ENCODE peak calls at places on chromosomes 6 and 20, in four cellular contexts. One of them, this sample, is unnamed.

GRCh38 chr6:167274270-167274669 is 16.8 kb upstream of the UNC93A start:
- DNase-seq in stomach: no peak
- DNase-seq in heart left ventricle: no peak
- DNase-seq in stimulated activated CD8-positive, alpha-beta memory T cell treated with anti-CD3 and anti-CD28 coated beads, Interleukin-12 subunit alpha, Interleukin-12 subunit beta, amount 100 ng/mL, for 1 hour: no peak
- DNase-seq in this sample: no peak

GRCh38 chr6:33410050-33410710 is 634 bp upstream of the PHF1 start:
- DNase-seq in stomach: peak; percentile 98
- DNase-seq in heart left ventricle: peak; percentile 99
- DNase-seq in stimulated activated CD8-positive, alpha-beta memory T cell treated with anti-CD3 and anti-CD28 coated beads, Interleukin-12 subunit alpha, Interleukin-12 subunit beta, amount 100 ng/mL, for 1 hour: peak; percentile 98
- DNase-seq in this sample: no peak

GRCh38 chr20:25860531-25861150 is 164.0 kb upstream of the ZNF337 start:
- DNase-seq in stomach: no peak
- DNase-seq in heart left ventricle: peak; percentile 25
- DNase-seq in stimulated activated CD8-positive, alpha-beta memory T cell treated with anti-CD3 and anti-CD28 coated beads, Interleukin-12 subunit alpha, Interleukin-12 subunit beta, amount 100 ng/mL, for 1 hour: no peak
- DNase-seq in this sample: no peak

GRCh38 chr20:44745560-44746366 is at the start of gene KCNK15:
- DNase-seq in stomach: peak; percentile 62
- DNase-seq in heart left ventricle: peak; percentile 53
- DNase-seq in stimulated activated CD8-positive, alpha-beta memory T cell treated with anti-CD3 and anti-CD28 coated beads, Interleukin-12 subunit alpha, Interleukin-12 subunit beta, amount 100 ng/mL, for 1 hour: no peak
- DNase-seq in this sample: no peak

GRCh38 chr20:959996-960615 is 42.0 kb downstream of the RSPO4 start:
- DNase-seq in stomach: no peak
- DNase-seq in heart left ventricle: no peak
- DNase-seq in stimulated activated CD8-positive, alpha-beta memory T cell treated with anti-CD3 and anti-CD28 coated beads, Interleukin-12 subunit alpha, Interleukin-12 subunit beta, amount 100 ng/mL, for 1 hour: no peak
- DNase-seq in this sample: no peak

GRCh38 chr6:14728396-14729024 is 517.4 kb upstream of the JARID2 start:
- DNase-seq in stomach: no peak
- DNase-seq in heart left ventricle: peak; percentile 34
- DNase-seq in stimulated activated CD8-positive, alpha-beta memory T cell treated with anti-CD3 and anti-CD28 coated beads, Interleukin-12 subunit alpha, Interleukin-12 subunit beta, amount 100 ng/mL, for 1 hour: no peak
- DNase-seq in this sample: no peak

GRCh38 chr6:87393026-87393622 is 14.6 kb upstream of the CFAP206 start:
- DNase-seq in stomach: no peak
- DNase-seq in heart left ventricle: no peak
- DNase-seq in stimulated activated CD8-positive, alpha-beta memory T cell treated with anti-CD3 and anti-CD28 coated beads, Interleukin-12 subunit alpha, Interleukin-12 subunit beta, amount 100 ng/mL, for 1 hour: no peak
- DNase-seq in this sample: peak; percentile 66

GRCh38 chr20:41201760-41202159 is 64.4 kb downstream of the PLCG1 start:
- DNase-seq in stomach: no peak
- DNase-seq in heart left ventricle: no peak
- DNase-seq in stimulated activated CD8-positive, alpha-beta memory T cell treated with anti-CD3 and anti-CD28 coated beads, Interleukin-12 subunit alpha, Interleukin-12 subunit beta, amount 100 ng/mL, for 1 hour: no peak
- DNase-seq in this sample: no peak

GRCh38 chr6:111484655-111484974 is 1.6 kb upstream of the REV3L start:
- DNase-seq in stomach: no peak
- DNase-seq in heart left ventricle: no peak
- DNase-seq in stimulated activated CD8-positive, alpha-beta memory T cell treated with anti-CD3 and anti-CD28 coated beads, Interleukin-12 subunit alpha, Interleukin-12 subunit beta, amount 100 ng/mL, for 1 hour: no peak
- DNase-seq in this sample: no peak

GRCh38 chr6:118755941-118756646 is 104.7 kb upstream of the CEP85L start:
- DNase-seq in stomach: no peak
- DNase-seq in heart left ventricle: no peak
- DNase-seq in stimulated activated CD8-positive, alpha-beta memory T cell treated with anti-CD3 and anti-CD28 coated beads, Interleukin-12 subunit alpha, Interleukin-12 subunit beta, amount 100 ng/mL, for 1 hour: no peak
- DNase-seq in this sample: no peak